ENCODE peak calls at places on chromosomes 1 and 21, in four cellular contexts. P, Q, D and G are unnamed samples.

GRCh38 chr1:8510041-8510823 is 192.3 kb downstream of the SLC45A1 start:
- DNase-seq in Q (no peak), D (peak), P (no peak), G (peak)

GRCh38 chr1:112706505-112707216 is at the start of gene RHOC:
- DNase-seq in Q (no peak), D (peak), P (no peak), G (peak)

GRCh38 chr1:9112961-9113880 is 15.7 kb downstream of the GPR157 start:
- DNase-seq in D (no peak), Q (no peak), P (no peak), G (no peak)

GRCh38 chr1:180842482-180842881 is 70.2 kb upstream of the KIAA1614 start:
- DNase-seq in P (no peak), Q (no peak), D (peak), G (no peak)

GRCh38 chr1:9294440-9294773 is 1.7 kb downstream of the SPSB1 start:
- DNase-seq in P (no peak), D (peak), Q (no peak), G (no peak)

GRCh38 chr1:228157381-228158126 is 7.8 kb downstream of the GJC2 start:
- DNase-seq in P (no peak), D (no peak), Q (no peak), G (no peak)

GRCh38 chr1:4668738-4669700 is 14.6 kb downstream of the AJAP1 start:
- DNase-seq in D (peak), Q (no peak), P (no peak), G (no peak)

GRCh38 chr1:192581131-192581927 is 5.8 kb downstream of the RGS1 start:
- DNase-seq in Q (no peak), P (no peak), D (no peak), G (no peak)

GRCh38 chr1:78054972-78055371 is 9.2 kb downstream of the GIPC2 start:
- DNase-seq in D (no peak), Q (no peak), P (no peak), G (no peak)

GRCh38 chr1:150567717-150568561 is 11.5 kb downstream of the MCL1 start:
- DNase-seq in Q (no peak), D (peak), P (peak), G (peak)

GRCh38 chr21:42262826-42263225 is 43.9 kb downstream of the ABCG1 start:
- DNase-seq in D (peak), P (peak), Q (peak), G (no peak)

GRCh38 chr1:221708987-221709386 is 32.9 kb downstream of the DUSP10 start:
- DNase-seq in Q (no peak), D (peak), P (no peak), G (peak)

GRCh38 chr1:79633456-79633855 is 626.9 kb upstream of the ADGRL4 start:
- DNase-seq in P (no peak), Q (no peak), D (peak), G (no peak)

GRCh38 chr1:205285391-205286101 is 36.0 kb downstream of the NUAK2 start:
- DNase-seq in P (no peak), D (peak), Q (no peak), G (peak)

GRCh38 chr1:106608836-106609235 is 447.6 kb upstream of the PRMT6 start:
- DNase-seq in D (peak), P (no peak), Q (no peak), G (no peak)

GRCh38 chr1:59692591-59692990 is 122.2 kb upstream of the HOOK1 start:
- DNase-seq in Q (no peak), D (peak), P (no peak), G (no peak)

GRCh38 chr1:19776933-19777332 is 22.8 kb downstream of the TMCO4 start:
- DNase-seq in D (no peak), Q (no peak), P (no peak), G (no peak)

DNA sequence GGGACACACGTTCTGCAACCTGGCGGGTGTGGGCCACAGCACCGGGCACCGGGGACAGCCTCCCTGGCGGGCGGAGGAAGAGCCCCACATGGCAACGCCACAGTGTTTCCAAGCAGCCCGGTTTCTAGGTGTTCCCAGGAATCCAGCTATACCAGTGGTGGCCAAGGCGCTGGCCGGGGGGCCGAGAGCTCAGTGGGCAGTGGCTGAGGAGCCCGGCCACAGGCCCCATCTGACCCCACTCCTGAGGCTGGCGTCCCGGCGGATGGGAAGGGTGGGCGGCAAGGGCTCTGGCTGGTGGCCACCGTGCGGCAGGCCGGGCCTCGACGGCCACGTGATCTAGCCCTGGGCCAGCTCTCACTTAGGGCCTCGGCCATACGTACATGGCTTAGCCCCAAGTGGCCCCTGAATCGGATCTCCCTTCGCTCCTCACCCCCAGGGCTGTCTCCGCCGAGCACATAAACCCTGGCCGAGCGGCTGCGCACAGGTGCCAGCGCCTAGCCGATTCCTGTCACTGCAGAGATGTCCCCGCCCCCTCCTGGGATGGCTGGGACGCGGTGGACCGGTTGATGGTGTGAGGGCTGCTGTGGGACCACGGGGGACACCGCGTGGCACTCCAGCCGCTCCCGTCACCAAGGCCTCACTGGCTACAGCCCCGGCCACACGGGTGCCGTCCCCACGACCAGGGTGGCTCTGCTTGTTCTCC is 68.6 kb downstream of the MORN1 start:
- DNase-seq in P (no peak), Q (no peak), D (no peak), G (no peak)
- TF ChIP-seq CTCF in P (no peak), Q (no peak), D (no peak), G (no peak)

DNA sequence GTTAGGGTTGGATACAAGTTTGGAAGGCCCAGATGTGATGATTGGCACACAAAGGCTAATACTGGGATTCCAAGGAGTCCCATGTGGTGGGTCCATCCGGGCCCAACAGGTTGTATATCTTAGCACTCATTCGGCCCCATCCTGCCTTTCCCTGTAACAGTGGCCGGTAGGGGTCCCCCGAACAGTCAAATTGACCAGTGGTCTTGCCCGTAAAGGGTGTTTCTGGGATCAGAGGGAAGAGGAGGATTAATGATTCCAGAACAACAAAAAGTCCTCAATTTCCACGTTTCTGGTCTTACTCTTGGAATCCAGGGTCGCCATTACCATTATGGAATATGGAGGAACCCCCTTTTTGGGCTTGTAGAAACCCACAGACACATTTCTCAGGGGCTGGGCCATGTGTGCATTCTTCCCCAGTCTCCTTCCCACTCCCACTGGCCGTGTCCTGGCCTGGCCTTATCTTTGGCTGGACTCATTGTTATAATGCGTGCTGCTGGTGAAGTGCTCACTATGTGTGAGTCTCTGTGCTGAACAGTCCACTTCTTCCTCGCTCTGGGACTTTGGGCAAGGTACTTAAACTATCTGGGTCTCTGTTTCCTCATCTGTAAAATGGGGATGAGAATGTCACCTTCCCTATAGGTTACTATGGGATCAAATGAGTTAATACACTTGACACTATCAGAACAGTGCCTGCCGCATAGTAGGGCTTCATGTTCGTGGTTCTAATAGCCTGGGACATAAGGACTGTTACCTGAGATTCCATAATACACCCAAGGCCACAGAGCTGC is 161.8 kb downstream of the DYRK1A start:
- DNase-seq in Q (no peak), D (no peak), P (no peak), G (no peak)
- TF ChIP-seq CTCF in Q (no peak), D (no peak), P (no peak), G (no peak)

GRCh38 chr1:15111597-15111996 is 42.0 kb upstream of the TMEM51 start:
- DNase-seq in Q (no peak), D (no peak), P (no peak), G (no peak)

GRCh38 chr1:15107897-15108296 is 45.6 kb upstream of the TMEM51 start:
- DNase-seq in P (no peak), D (no peak), Q (no peak), G (no peak)

GRCh38 chr1:15110128-15110866 is 43.2 kb upstream of the TMEM51 start:
- DNase-seq in D (no peak), P (no peak), Q (no peak), G (no peak)

GRCh38 chr1:15107052-15107687 is 46.4 kb upstream of the TMEM51 start:
- DNase-seq in Q (no peak), D (no peak), P (no peak), G (no peak)

DNA sequence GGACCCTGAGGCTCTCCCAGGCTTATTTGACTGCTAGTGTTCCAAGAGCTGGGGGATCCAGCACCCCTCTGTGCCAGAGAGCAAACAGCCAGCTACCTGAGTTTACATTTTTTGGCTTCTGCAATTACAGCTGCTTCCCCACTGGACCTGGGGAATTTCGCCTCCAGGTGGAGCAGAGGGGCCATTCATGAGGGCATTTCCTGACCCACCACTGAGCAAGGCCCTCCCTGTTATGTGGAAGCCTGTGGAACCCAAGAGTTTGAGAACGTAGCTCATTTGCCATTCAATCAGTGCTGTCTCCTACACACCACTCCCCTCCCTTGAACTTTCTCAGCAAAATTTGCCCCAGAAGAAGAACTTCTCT is 42.7 kb upstream of the TMEM51 start:
- DNase-seq in Q (no peak), P (no peak), D (no peak), G (no peak)
- TF ChIP-seq CTCF in Q (no peak), P (no peak), D (no peak), G (no peak)

DNA sequence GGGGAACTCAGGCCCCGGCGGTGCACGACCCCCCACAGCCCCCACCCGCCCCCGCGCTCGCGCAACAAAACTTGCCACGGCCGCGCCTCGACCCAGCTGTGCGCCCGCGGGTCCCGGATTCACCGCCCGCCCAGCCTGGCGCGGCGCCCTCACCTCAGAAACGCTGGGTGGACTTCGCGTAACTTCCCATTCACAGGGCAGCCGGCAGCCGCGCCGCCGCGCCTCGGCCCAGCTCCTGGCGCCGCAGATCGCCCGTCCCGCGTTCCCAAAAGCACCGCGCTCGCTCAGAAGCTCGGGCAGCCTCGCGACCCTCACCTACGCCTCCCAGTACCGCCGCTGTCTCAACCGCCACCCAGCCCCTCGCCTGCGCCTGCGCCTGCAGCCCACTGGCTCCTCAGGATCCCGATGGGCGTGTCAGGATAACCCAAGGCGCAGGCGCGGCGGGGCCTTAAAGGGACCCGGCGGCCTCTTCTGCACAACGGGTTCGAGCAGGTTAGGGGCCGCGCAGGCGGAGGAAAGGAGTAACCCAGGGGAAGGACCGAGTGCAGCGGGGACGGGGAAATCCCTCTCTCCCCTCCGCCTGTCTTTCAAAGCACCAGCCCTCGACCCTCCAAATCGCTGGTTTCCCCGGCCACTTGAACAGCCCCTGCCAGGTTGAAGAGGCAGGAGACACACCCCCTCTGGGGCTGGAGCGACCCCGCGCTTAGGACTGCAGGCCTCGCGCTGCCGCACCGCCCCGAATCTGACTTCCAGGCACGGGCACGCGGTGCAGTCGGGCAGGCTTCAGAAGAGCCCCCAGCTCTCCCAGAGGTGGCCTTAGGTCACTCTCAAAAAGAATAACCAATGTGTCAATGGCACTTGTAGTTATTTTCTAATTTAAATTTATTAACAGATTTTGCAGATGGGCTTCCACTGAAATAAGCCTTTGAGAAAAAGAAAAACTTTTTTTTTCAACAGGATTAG is at the start of gene NBPF1:
- DNase-seq in P (peak), Q (peak), D (peak), G (peak)
- TF ChIP-seq CTCF in P (peak), Q (peak), D (no peak), G (peak)

GRCh38 chr1:147670319-147671003 is at the start of gene ACP6:
- DNase-seq in P (peak), Q (peak), D (peak), G (peak)
- TF ChIP-seq CTCF in P (no peak), Q (peak), D (no peak), G (no peak)

GRCh38 chr1:26286064-26286416 is 6.2 kb downstream of the SH3BGRL3 start:
- DNase-seq in Q (no peak), D (no peak), P (no peak), G (no peak)

GRCh38 chr1:26284597-26285351 is 4.9 kb downstream of the SH3BGRL3 start:
- DNase-seq in P (peak), D (peak), Q (no peak), G (peak)

GRCh38 chr1:26287033-26287711 is 7.3 kb downstream of the SH3BGRL3 start:
- DNase-seq in D (peak), P (peak), Q (no peak), G (peak)

GRCh38 chr1:26283871-26284596 is 4.1 kb downstream of the SH3BGRL3 start:
- DNase-seq in Q (no peak), P (no peak), D (no peak), G (no peak)

GRCh38 chr1:26285366-26286063 is 5.6 kb downstream of the SH3BGRL3 start:
- DNase-seq in Q (no peak), D (no peak), P (no peak), G (peak)
- TF ChIP-seq CTCF in Q (no peak), D (peak), P (peak), G (peak)

DNA sequence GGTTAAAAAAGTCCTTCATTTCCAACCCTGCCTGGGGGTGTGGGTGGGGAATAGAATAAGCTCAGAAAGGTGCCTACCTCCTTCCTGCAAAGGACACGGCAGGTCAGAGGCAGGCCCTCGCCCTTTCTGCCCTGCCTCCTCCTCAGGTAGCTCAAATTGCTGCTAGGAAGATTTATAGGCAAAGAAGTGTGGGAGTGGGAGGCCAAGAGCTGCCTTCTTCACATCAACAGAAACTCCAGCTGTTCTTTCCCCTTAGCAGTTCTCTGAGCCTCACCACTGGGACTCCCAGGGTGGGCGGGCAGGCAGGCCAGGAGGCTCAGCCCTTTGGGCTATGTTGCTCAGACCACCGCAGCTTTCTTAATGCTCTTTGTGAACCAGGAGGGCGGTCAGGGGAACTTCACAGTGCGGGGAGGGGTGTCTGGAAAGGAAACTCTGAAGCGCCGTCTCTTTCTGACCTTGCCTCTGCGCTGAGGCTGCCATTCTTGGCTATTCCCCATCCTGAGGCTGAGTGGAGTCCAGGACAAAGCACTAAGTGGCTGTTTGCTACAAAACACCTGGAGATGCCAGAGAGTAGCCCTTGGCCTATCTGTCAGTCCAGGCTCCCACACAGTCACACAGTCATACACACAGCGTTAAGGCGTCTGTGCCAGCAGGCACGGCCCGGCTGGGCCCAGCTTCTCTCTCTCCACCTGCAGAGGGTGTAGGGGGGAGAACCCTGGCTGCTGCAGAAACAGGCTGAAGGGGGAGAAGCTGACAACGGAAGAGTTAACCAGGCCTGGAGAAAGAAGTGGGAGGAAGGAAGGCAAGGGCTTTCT is 3.0 kb upstream of the A3GALT2 start:
- DNase-seq in P (no peak), D (no peak), Q (no peak), G (no peak)
- TF ChIP-seq CTCF in P (no peak), D (no peak), Q (no peak), G (no peak)

DNA sequence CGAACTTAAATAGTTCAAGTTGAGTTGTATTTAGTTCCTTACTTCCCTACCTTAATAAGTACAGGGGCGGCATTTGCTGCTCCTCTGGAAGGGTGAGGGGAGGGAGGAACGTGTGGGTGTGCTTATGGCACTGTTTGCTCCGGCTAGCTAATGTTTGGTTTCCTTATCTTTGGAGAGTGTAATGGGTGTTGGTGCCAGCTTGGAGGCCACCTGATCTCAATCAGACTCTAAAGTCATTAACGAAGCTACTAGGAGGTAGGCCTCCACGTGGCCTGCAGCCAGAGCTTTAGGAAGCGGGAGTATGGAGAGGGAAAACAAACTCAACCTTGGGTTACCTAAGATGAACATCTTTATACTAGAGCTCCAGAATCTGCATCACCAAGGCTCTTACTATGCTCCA is 43.0 kb upstream of the RAP1A start:
- DNase-seq in P (no peak), D (no peak), Q (no peak), G (no peak)
- TF ChIP-seq CTCF in P (no peak), D (no peak), Q (no peak), G (no peak)

GRCh38 chr1:1041873-1042272 is 22.0 kb downstream of the AGRN start:
- DNase-seq in D (no peak), P (no peak), Q (no peak), G (no peak)

GRCh38 chr1:1038694-1039093 is 18.8 kb downstream of the AGRN start:
- DNase-seq in D (no peak), Q (no peak), P (no peak), G (peak)

GRCh38 chr1:1039145-1039910 is 19.4 kb downstream of the AGRN start:
- DNase-seq in D (no peak), Q (no peak), P (no peak), G (peak)

GRCh38 chr1:1041092-1041503 is 21.2 kb downstream of the AGRN start:
- DNase-seq in D (no peak), P (no peak), Q (no peak), G (no peak)

GRCh38 chr1:1040004-1040991 is 20.4 kb downstream of the AGRN start:
- DNase-seq in D (peak), Q (peak), P (peak), G (peak)
- TF ChIP-seq CTCF in D (no peak), Q (no peak), P (no peak), G (no peak)

DNA sequence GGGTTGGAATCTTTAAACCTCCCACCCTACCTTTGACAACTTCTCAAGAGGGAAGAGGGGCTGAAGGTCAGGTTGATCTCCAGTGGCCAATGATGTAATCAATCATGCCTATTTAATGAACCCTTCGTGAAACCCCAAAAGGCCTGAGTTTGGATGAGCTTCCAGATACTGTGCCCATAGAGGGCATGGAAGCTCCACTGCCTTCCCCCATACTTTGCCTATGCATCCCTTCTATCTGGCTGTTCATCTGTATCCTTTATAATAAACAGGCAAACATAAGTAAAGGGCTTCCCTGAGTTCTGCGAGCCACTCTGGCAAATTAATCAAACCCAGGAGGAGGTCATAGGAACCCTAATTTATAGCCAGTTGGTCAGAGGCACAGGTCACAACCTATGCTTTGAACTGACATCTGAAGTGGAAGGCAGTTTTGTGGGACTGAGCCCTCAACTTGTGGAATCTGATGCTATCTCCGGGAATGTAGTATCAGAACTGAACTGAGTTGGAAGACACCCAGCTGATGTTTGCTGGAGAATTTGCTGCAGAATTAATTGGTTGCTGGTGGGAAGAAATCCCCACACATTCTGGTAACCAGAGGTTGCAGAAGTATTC is 24.8 kb downstream of the S100A10 start:
- DNase-seq in P (no peak), D (no peak), Q (no peak), G (no peak)
- TF ChIP-seq CTCF in P (no peak), D (no peak), Q (no peak), G (no peak)